ENCODE peak calls at places on chromosomes 7 and 10, in six cellular contexts. J, U, N, M, D and Z are unnamed samples.

GRCh38 chr10:117956972-117957371 is 89.8 kb downstream of the RAB11FIP2 start:
- DNase-seq in J (no peak), U (no peak), N (no peak), M (no peak), D (no peak), Z (no peak)

GRCh38 chr7:69012149-69012548 is 586.1 kb upstream of the AUTS2 start:
- DNase-seq in J (no peak), U (no peak), N (no peak), M (no peak), D (no peak), Z (no peak)

GRCh38 chr10:95896066-95896850 is 11.5 kb upstream of the CC2D2B start:
- DNase-seq in J (no peak), U (no peak), N (no peak), M (no peak), D (no peak), Z (no peak)

GRCh38 chr10:79390551-79391229 is 43.4 kb downstream of the PPIF start:
- DNase-seq in J (no peak), U (no peak), N (no peak), M (no peak), D (no peak), Z (peak; percentile 65)

GRCh38 chr7:1567082-1567771 is 2.6 kb downstream of the PSMG3 start:
- DNase-seq in J (no peak), U (peak; percentile 94), N (no peak), M (peak; percentile 83), D (no peak), Z (peak; percentile 98)

GRCh38 chr10:48517911-48518321 is 87.0 kb downstream of the ARHGAP22 start:
- DNase-seq in J (no peak), U (no peak), N (no peak), M (no peak), D (no peak), Z (no peak)

GRCh38 chr10:22605168-22605567 is 109.2 kb downstream of the PIP4K2A start:
- DNase-seq in J (peak; percentile 30), U (peak; percentile 89), N (no peak), M (peak; percentile 88), D (no peak), Z (peak; percentile 48)

GRCh38 chr7:30166155-30166840 is 31.5 kb downstream of the MTURN start:
- DNase-seq in J (no peak), U (peak; percentile 32), N (no peak), M (no peak), D (no peak), Z (no peak)

GRCh38 chr10:115125505-115125904 is 32.3 kb downstream of the ATRNL1 start:
- DNase-seq in J (no peak), U (no peak), N (no peak), M (no peak), D (no peak), Z (no peak)

GRCh38 chr10:8731415-8732110 is 677.1 kb downstream of the GATA3 start:
- DNase-seq in J (peak; percentile 55), U (no peak), N (no peak), M (no peak), D (no peak), Z (no peak)

GRCh38 chr7:17903337-17903736 is 37.0 kb downstream of the SNX13 start:
- DNase-seq in J (no peak), U (no peak), N (no peak), M (no peak), D (peak; percentile 30), Z (no peak)

GRCh38 chr10:4141471-4141870 is 356.5 kb upstream of the KLF6 start:
- DNase-seq in J (peak; percentile 35), U (peak; percentile 26), N (peak; percentile 27), M (peak; percentile 26), D (no peak), Z (peak; percentile 69)

GRCh38 chr10:22505923-22506685 is 160.8 kb downstream of the SPAG6 start:
- DNase-seq in J (no peak), U (peak; percentile 29), N (no peak), M (no peak), D (no peak), Z (no peak)

GRCh38 chr7:139232893-139233292 is 1.9 kb downstream of the UBN2 start:
- DNase-seq in J (no peak), U (peak; percentile 73), N (no peak), M (peak; percentile 35), D (no peak), Z (no peak)

GRCh38 chr10:64316833-64317232 is 795.6 kb downstream of the REEP3 start:
- DNase-seq in J (no peak), U (no peak), N (no peak), M (no peak), D (no peak), Z (no peak)

GRCh38 chr7:4188646-4189045 is 493.4 kb upstream of the FOXK1 start:
- DNase-seq in J (no peak), U (no peak), N (no peak), M (peak; percentile 12), D (no peak), Z (no peak)

GRCh38 chr7:91465595-91466061 is 201.4 kb downstream of the FZD1 start:
- DNase-seq in J (no peak), U (no peak), N (no peak), M (peak; percentile 39), D (no peak), Z (peak; percentile 65)

GRCh38 chr7:412731-413356 is 106.8 kb downstream of the PDGFA start:
- DNase-seq in J (no peak), U (no peak), N (no peak), M (no peak), D (no peak), Z (peak; percentile 80)

GRCh38 chr10:103583871-103584215 is 90.3 kb downstream of the NEURL1 start:
- DNase-seq in J (no peak), U (no peak), N (no peak), M (no peak), D (no peak), Z (no peak)

GRCh38 chr7:45267262-45267661 is 109.7 kb downstream of the RAMP3 start:
- DNase-seq in J (peak; percentile 45), U (peak; percentile 23), N (no peak), M (no peak), D (no peak), Z (no peak)

GRCh38 chr10:80204801-80205477 is 398 bp downstream of the ANXA11 start:
- DNase-seq in J (peak; percentile 57), U (peak; percentile 66), N (peak; percentile 34), M (peak; percentile 25), D (no peak), Z (peak; percentile 89)

GRCh38 chr7:127913686-127914085 is 117.6 kb downstream of the LRRC4 start:
- DNase-seq in J (no peak), U (no peak), N (no peak), M (no peak), D (no peak), Z (no peak)

DNA sequence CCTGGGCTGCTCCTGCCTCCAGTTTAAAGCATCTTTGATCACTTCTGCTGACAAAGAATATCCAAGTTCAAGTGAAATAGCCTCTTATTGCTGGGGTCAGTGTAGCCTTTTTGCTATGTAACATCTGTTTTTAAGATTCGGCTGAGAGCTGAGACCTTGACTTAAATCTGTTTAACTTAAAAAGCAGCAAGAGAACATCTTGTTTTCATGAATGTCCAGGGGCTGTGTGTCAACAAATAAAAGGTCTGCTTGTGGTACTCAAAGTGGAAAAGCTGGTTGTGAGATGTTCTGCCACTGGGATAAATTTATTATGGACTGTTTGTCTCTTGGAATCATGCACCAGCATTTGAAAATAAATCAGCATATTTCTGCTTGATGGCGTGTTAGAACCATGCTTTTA is 73.2 kb downstream of the CALD1 start:
- DNase-seq in J (no peak), U (no peak), N (no peak), M (no peak), D (no peak), Z (no peak)
- H3K27ac ChIP-seq in J (no peak overlapping the region), U (no peak overlapping the region), N (no peak overlapping the region), M (no peak overlapping the region), D (no peak overlapping the region), Z (peak overlapping the region; percentile 11)

DNA sequence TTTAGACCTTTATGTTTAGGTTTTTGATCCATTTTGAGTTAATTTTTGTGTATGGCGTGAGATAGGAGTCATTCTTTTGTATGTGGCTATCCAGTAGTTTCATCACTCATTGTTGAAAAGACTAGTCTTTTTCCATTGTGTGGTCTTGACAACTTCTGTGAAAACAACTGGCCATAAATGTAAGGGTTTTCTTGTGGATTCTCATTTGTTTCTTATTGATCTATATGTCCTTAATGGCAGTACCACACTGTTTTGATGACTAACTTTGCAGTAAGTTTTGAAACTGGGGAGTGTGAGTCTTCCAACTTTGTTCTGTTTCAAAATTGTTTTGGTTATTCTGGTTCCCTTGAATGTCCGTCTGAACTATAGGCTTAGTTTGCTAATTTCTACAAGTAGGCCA is 16.3 kb downstream of the SEPTIN7 start:
- DNase-seq in J (no peak), U (no peak), N (no peak), M (no peak), D (no peak), Z (no peak)
- H3K4me2 ChIP-seq in J (no peak overlapping the region), U (no peak overlapping the region), N (no peak overlapping the region), M (no peak overlapping the region), D (no peak overlapping the region), Z (no peak overlapping the region)

GRCh38 chr7:142796001-142796500 is 25.3 kb downstream of the PRSS2 start:
- DNase-seq in J (peak; percentile 20), U (no peak), N (no peak), M (no peak), D (no peak), Z (no peak)
- H3K4me1 ChIP-seq in J (peaks cover 16% of the 10 kb centered on the region), U (peaks cover 4% of the 10 kb centered on the region), N (no peaks in the 10 kb centered on the region), M (peaks cover 32% of the 10 kb centered on the region), D (no peaks in the 10 kb centered on the region), Z (no peaks in the 10 kb centered on the region)

DNA sequence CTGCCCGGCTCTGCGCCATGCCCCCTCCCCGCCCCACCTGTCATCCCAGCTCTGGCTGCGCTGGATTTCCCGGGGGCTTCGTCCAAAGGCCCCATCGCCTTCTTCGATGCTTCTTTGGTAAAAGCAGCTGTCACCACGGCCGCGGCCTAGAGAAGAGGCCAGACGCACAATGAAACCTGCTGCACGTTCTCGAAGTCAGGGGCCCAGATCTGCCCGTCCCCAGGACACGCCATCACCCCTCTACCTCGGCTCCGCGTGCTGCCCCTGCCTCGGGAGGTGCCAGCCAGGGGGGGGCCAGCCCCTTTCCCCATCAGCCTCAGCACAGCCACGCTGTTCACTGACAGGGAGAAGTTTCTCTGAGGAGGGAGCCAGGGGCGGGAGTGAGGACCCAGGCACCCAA is 6.8 kb downstream of the GIGYF1 start:
- DNase-seq in J (no peak), U (no peak), N (no peak), M (no peak), D (no peak), Z (peak; percentile 74)
- H3K27ac ChIP-seq in J (no peak overlapping the region), U (no peak overlapping the region), N (no peak overlapping the region), M (no peak overlapping the region), D (no peak overlapping the region), Z (no peak overlapping the region)

DNA sequence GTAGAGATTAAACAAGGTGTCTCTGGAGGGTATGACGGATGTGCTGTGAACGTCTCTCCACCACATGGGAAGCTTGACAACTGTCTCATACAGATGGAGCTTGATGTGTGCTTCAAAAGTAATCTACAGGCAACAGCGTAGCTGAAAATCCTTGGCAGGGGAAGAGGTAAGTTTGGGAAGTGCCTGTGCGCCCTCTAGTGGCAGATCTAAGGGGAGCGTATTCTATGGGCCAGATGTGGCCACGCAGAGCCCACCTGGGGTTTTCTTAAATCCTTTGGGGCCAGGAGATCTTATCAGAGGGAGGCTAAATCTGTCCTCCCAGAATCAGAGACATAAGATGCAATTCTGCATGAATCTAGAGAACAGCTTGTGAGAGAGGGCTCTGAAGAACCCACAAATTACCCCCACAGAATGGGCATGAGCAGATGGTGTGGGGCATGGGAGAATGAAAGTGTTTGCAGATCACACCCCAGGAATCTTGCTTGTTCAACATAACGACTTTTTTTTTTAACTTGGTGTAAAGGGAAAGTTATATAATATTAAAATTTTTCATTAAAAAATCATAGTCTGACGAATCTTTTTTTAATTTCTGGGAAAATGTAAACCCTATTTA is 91.2 kb upstream of the MPP7 start:
- DNase-seq in J (peak; percentile 91), U (peak; percentile 68), N (peak; percentile 46), M (peak; percentile 24), D (peak; percentile 49), Z (peak; percentile 65)
- H3K4me2 ChIP-seq in J (no peak overlapping the region), U (no peak overlapping the region), N (peak overlapping the region; percentile 50), M (no peak overlapping the region), D (peak overlapping the region; percentile 53), Z (no peak overlapping the region)